ENCODE peak calls at places on chromosomes 7 and 10, in seven cellular contexts. One of them, this sample, is unnamed.
A peak's percentile ranks its signal among the peaks of the same experiment; 100 is the strongest.

GRCh38 chr7:78018541-78019456 is 220.2 kb downstream of the PHTF2 start:
- DNase-seq in GM18507: peak; percentile 0
- DNase-seq in D721Med: no peak
- DNase-seq in activated CD4-positive, CD25-positive, alpha-beta regulatory T cell: no peak
- DNase-seq in activated naive CD8-positive, alpha-beta T cell treated with anti-CD3 and anti-CD28 coated beads, Interleukin-2, amount 50 U/mL, for 24 hours: peak; percentile 24
- DNase-seq in natural killer cell: no peak
- DNase-seq in KBM-7: peak; percentile 11
- DNase-seq in this sample: no peak

GRCh38 chr7:25617219-25617618 is 388.9 kb upstream of the NPVF start:
- DNase-seq in natural killer cell: no peak
- DNase-seq in activated naive CD8-positive, alpha-beta T cell treated with anti-CD3 and anti-CD28 coated beads, Interleukin-2, amount 50 U/mL, for 24 hours: no peak
- DNase-seq in activated CD4-positive, CD25-positive, alpha-beta regulatory T cell: no peak
- DNase-seq in KBM-7: no peak
- DNase-seq in GM18507: no peak
- DNase-seq in D721Med: no peak
- DNase-seq in this sample: no peak

GRCh38 chr10:4070921-4071320 is 285.9 kb upstream of the KLF6 start:
- DNase-seq in KBM-7: no peak
- DNase-seq in activated naive CD8-positive, alpha-beta T cell treated with anti-CD3 and anti-CD28 coated beads, Interleukin-2, amount 50 U/mL, for 24 hours: no peak
- DNase-seq in activated CD4-positive, CD25-positive, alpha-beta regulatory T cell: no peak
- DNase-seq in natural killer cell: no peak
- DNase-seq in GM18507: no peak
- DNase-seq in D721Med: no peak
- DNase-seq in this sample: no peak

GRCh38 chr7:54252256-54253035 is 289.7 kb upstream of the VSTM2A start:
- DNase-seq in natural killer cell: no peak
- DNase-seq in D721Med: no peak
- DNase-seq in KBM-7: no peak
- DNase-seq in GM18507: no peak
- DNase-seq in activated CD4-positive, CD25-positive, alpha-beta regulatory T cell: no peak
- DNase-seq in activated naive CD8-positive, alpha-beta T cell treated with anti-CD3 and anti-CD28 coated beads, Interleukin-2, amount 50 U/mL, for 24 hours: no peak
- DNase-seq in this sample: no peak

GRCh38 chr7:55074008-55074499 is 55.2 kb downstream of the EGFR start:
- DNase-seq in KBM-7: no peak
- DNase-seq in GM18507: peak; percentile 49
- DNase-seq in activated naive CD8-positive, alpha-beta T cell treated with anti-CD3 and anti-CD28 coated beads, Interleukin-2, amount 50 U/mL, for 24 hours: peak; percentile 5
- DNase-seq in activated CD4-positive, CD25-positive, alpha-beta regulatory T cell: no peak
- DNase-seq in D721Med: no peak
- DNase-seq in natural killer cell: peak; percentile 32
- DNase-seq in this sample: peak; percentile 56

GRCh38 chr7:159068893-159069448 is 75.7 kb downstream of the VIPR2 start:
- DNase-seq in activated naive CD8-positive, alpha-beta T cell treated with anti-CD3 and anti-CD28 coated beads, Interleukin-2, amount 50 U/mL, for 24 hours: no peak
- DNase-seq in KBM-7: no peak
- DNase-seq in activated CD4-positive, CD25-positive, alpha-beta regulatory T cell: no peak
- DNase-seq in GM18507: no peak
- DNase-seq in D721Med: no peak
- DNase-seq in natural killer cell: no peak
- DNase-seq in this sample: no peak

GRCh38 chr10:74081192-74081803 is 69.3 kb downstream of the AP3M1 start:
- DNase-seq in natural killer cell: no peak
- DNase-seq in D721Med: peak; percentile 25
- DNase-seq in KBM-7: peak; percentile 82
- DNase-seq in GM18507: no peak
- DNase-seq in activated naive CD8-positive, alpha-beta T cell treated with anti-CD3 and anti-CD28 coated beads, Interleukin-2, amount 50 U/mL, for 24 hours: peak; percentile 47
- DNase-seq in activated CD4-positive, CD25-positive, alpha-beta regulatory T cell: no peak
- DNase-seq in this sample: peak; percentile 33

GRCh38 chr10:109861051-109861450 is 62.3 kb downstream of the XPNPEP1 start:
- DNase-seq in activated CD4-positive, CD25-positive, alpha-beta regulatory T cell: no peak
- DNase-seq in KBM-7: no peak
- DNase-seq in activated naive CD8-positive, alpha-beta T cell treated with anti-CD3 and anti-CD28 coated beads, Interleukin-2, amount 50 U/mL, for 24 hours: no peak
- DNase-seq in D721Med: no peak
- DNase-seq in natural killer cell: no peak
- DNase-seq in GM18507: no peak
- DNase-seq in this sample: no peak

GRCh38 chr10:79203014-79203675 is 134.4 kb downstream of the ZMIZ1 start:
- DNase-seq in activated CD4-positive, CD25-positive, alpha-beta regulatory T cell: no peak
- DNase-seq in activated naive CD8-positive, alpha-beta T cell treated with anti-CD3 and anti-CD28 coated beads, Interleukin-2, amount 50 U/mL, for 24 hours: no peak
- DNase-seq in natural killer cell: no peak
- DNase-seq in D721Med: no peak
- DNase-seq in KBM-7: no peak
- DNase-seq in GM18507: no peak
- DNase-seq in this sample: no peak

GRCh38 chr7:158017226-158018060 is 570.2 kb downstream of the PTPRN2 start:
- DNase-seq in activated CD4-positive, CD25-positive, alpha-beta regulatory T cell: no peak
- DNase-seq in activated naive CD8-positive, alpha-beta T cell treated with anti-CD3 and anti-CD28 coated beads, Interleukin-2, amount 50 U/mL, for 24 hours: no peak
- DNase-seq in KBM-7: no peak
- DNase-seq in GM18507: no peak
- DNase-seq in D721Med: no peak
- DNase-seq in natural killer cell: no peak
- DNase-seq in this sample: no peak

GRCh38 chr10:106672517-106673175 is 491.9 kb downstream of the SORCS1 start:
- DNase-seq in activated CD4-positive, CD25-positive, alpha-beta regulatory T cell: no peak
- DNase-seq in D721Med: no peak
- DNase-seq in GM18507: no peak
- DNase-seq in activated naive CD8-positive, alpha-beta T cell treated with anti-CD3 and anti-CD28 coated beads, Interleukin-2, amount 50 U/mL, for 24 hours: no peak
- DNase-seq in KBM-7: no peak
- DNase-seq in natural killer cell: no peak
- DNase-seq in this sample: no peak

GRCh38 chr10:44198096-44198779 is 186.7 kb downstream of the CXCL12 start:
- DNase-seq in activated CD4-positive, CD25-positive, alpha-beta regulatory T cell: no peak
- DNase-seq in activated naive CD8-positive, alpha-beta T cell treated with anti-CD3 and anti-CD28 coated beads, Interleukin-2, amount 50 U/mL, for 24 hours: no peak
- DNase-seq in KBM-7: no peak
- DNase-seq in GM18507: no peak
- DNase-seq in D721Med: no peak
- DNase-seq in natural killer cell: no peak
- DNase-seq in this sample: no peak

GRCh38 chr10:46560381-46560780 is 3.9 kb upstream of the GPRIN2 start:
- DNase-seq in KBM-7: no peak
- DNase-seq in activated CD4-positive, CD25-positive, alpha-beta regulatory T cell: no peak
- DNase-seq in GM18507: no peak
- DNase-seq in activated naive CD8-positive, alpha-beta T cell treated with anti-CD3 and anti-CD28 coated beads, Interleukin-2, amount 50 U/mL, for 24 hours: no peak
- DNase-seq in natural killer cell: no peak
- DNase-seq in D721Med: no peak
- DNase-seq in this sample: no peak

GRCh38 chr7:112021348-112022044 is 184.7 kb downstream of the DOCK4 start:
- DNase-seq in D721Med: no peak
- DNase-seq in activated naive CD8-positive, alpha-beta T cell treated with anti-CD3 and anti-CD28 coated beads, Interleukin-2, amount 50 U/mL, for 24 hours: no peak
- DNase-seq in GM18507: no peak
- DNase-seq in natural killer cell: no peak
- DNase-seq in activated CD4-positive, CD25-positive, alpha-beta regulatory T cell: no peak
- DNase-seq in KBM-7: no peak
- DNase-seq in this sample: no peak

GRCh38 chr10:133420579-133420978 is 3.8 kb downstream of the SPRN start:
- DNase-seq in activated naive CD8-positive, alpha-beta T cell treated with anti-CD3 and anti-CD28 coated beads, Interleukin-2, amount 50 U/mL, for 24 hours: no peak
- DNase-seq in activated CD4-positive, CD25-positive, alpha-beta regulatory T cell: no peak
- DNase-seq in D721Med: no peak
- DNase-seq in KBM-7: no peak
- DNase-seq in natural killer cell: no peak
- DNase-seq in GM18507: no peak
- DNase-seq in this sample: no peak

GRCh38 chr7:55021951-55022617 is 3.3 kb downstream of the EGFR start:
- DNase-seq in D721Med: no peak
- DNase-seq in GM18507: no peak
- DNase-seq in activated CD4-positive, CD25-positive, alpha-beta regulatory T cell: no peak
- DNase-seq in natural killer cell: no peak
- DNase-seq in KBM-7: no peak
- DNase-seq in activated naive CD8-positive, alpha-beta T cell treated with anti-CD3 and anti-CD28 coated beads, Interleukin-2, amount 50 U/mL, for 24 hours: no peak
- DNase-seq in this sample: no peak

GRCh38 chr10:14532473-14533251 is 201.9 kb upstream of the FRMD4A start:
- DNase-seq in D721Med: no peak
- DNase-seq in activated CD4-positive, CD25-positive, alpha-beta regulatory T cell: no peak
- DNase-seq in KBM-7: no peak
- DNase-seq in GM18507: no peak
- DNase-seq in natural killer cell: no peak
- DNase-seq in activated naive CD8-positive, alpha-beta T cell treated with anti-CD3 and anti-CD28 coated beads, Interleukin-2, amount 50 U/mL, for 24 hours: no peak
- DNase-seq in this sample: no peak

GRCh38 chr10:58384095-58384494 is 1.1 kb upstream of the TFAM start:
- DNase-seq in KBM-7: peak; percentile 85
- DNase-seq in D721Med: no peak
- DNase-seq in activated CD4-positive, CD25-positive, alpha-beta regulatory T cell: no peak
- DNase-seq in natural killer cell: no peak
- DNase-seq in GM18507: peak; percentile 7
- DNase-seq in activated naive CD8-positive, alpha-beta T cell treated with anti-CD3 and anti-CD28 coated beads, Interleukin-2, amount 50 U/mL, for 24 hours: no peak
- DNase-seq in this sample: no peak

GRCh38 chr10:102776779-102777417 is 33.1 kb downstream of the WBP1L start:
- DNase-seq in activated naive CD8-positive, alpha-beta T cell treated with anti-CD3 and anti-CD28 coated beads, Interleukin-2, amount 50 U/mL, for 24 hours: no peak
- DNase-seq in natural killer cell: no peak
- DNase-seq in GM18507: no peak
- DNase-seq in activated CD4-positive, CD25-positive, alpha-beta regulatory T cell: no peak
- DNase-seq in D721Med: no peak
- DNase-seq in KBM-7: no peak
- DNase-seq in this sample: no peak

GRCh38 chr10:59098811-59099452 is 77.5 kb upstream of the PHYHIPL start:
- DNase-seq in activated naive CD8-positive, alpha-beta T cell treated with anti-CD3 and anti-CD28 coated beads, Interleukin-2, amount 50 U/mL, for 24 hours: no peak
- DNase-seq in activated CD4-positive, CD25-positive, alpha-beta regulatory T cell: no peak
- DNase-seq in GM18507: no peak
- DNase-seq in natural killer cell: no peak
- DNase-seq in KBM-7: no peak
- DNase-seq in D721Med: no peak
- DNase-seq in this sample: no peak

GRCh38 chr10:129440247-129440646 is 26.8 kb upstream of the MGMT start:
- DNase-seq in D721Med: no peak
- DNase-seq in GM18507: no peak
- DNase-seq in activated naive CD8-positive, alpha-beta T cell treated with anti-CD3 and anti-CD28 coated beads, Interleukin-2, amount 50 U/mL, for 24 hours: no peak
- DNase-seq in activated CD4-positive, CD25-positive, alpha-beta regulatory T cell: no peak
- DNase-seq in natural killer cell: no peak
- DNase-seq in KBM-7: no peak
- DNase-seq in this sample: no peak

This sample was measured in GM19239.